ENCODE peak calls at places on chromosome 13, in five cellular contexts. R is IMR-90, Q is GM12878, U is K562, P is HepG2. B is an unnamed sample.
A peak's percentile ranks its signal among the peaks of the same experiment; 100 is the strongest.

GRCh38 chr13:24225062-24225461 is 64.5 kb downstream of the SPATA13 start:
- DNase-seq in R (no peak), P (no peak), U (no peak), Q (no peak), B (no peak)

GRCh38 chr13:96996886-96997285 is 2.6 kb upstream of the OXGR1 start:
- DNase-seq in R (no peak), U (no peak), Q (no peak), P (no peak), B (no peak)

GRCh38 chr13:48393698-48394085 is 19.2 kb downstream of the LPAR6 start:
- DNase-seq in R (no peak), Q (no peak), U (no peak), P (no peak), B (no peak)

GRCh38 chr13:69857188-69857821 is 250.3 kb upstream of the ATXN8OS start:
- DNase-seq in P (peak; percentile 52), R (peak; percentile 1), U (peak; percentile 18), Q (peak; percentile 19), B (peak; percentile 64)

GRCh38 chr13:28826368-28826767 is 6.2 kb downstream of the MTUS2 start:
- DNase-seq in Q (no peak), P (no peak), R (no peak), U (no peak), B (no peak)

GRCh38 chr13:51823861-51824260 is 19.9 kb upstream of the DHRS12 start:
- DNase-seq in U (no peak), Q (no peak), R (no peak), P (no peak), B (no peak)

GRCh38 chr13:97434417-97435296 is 688 bp downstream of the RAP2A start:
- DNase-seq in Q (no peak), R (peak; percentile 20), U (no peak), P (no peak), B (peak; percentile 59)

GRCh38 chr13:111900390-111901180 is 166.4 kb upstream of the SOX1 start:
- DNase-seq in U (no peak), Q (no peak), P (no peak), R (no peak), B (no peak)

GRCh38 chr13:74325106-74325505 is 190.9 kb upstream of the KLF12 start:
- DNase-seq in U (no peak), R (peak; percentile 87), P (peak; percentile 53), Q (no peak), B (peak; percentile 59)

GRCh38 chr13:46164661-46165060 is 17.3 kb downstream of the LCP1 start:
- DNase-seq in P (no peak), Q (no peak), R (no peak), U (no peak), B (no peak)

GRCh38 chr13:36979361-36980040 is 19.6 kb downstream of the ALG5 start:
- DNase-seq in P (no peak), U (no peak), R (peak; percentile 82), Q (no peak), B (no peak)

GRCh38 chr13:26957163-26957562 is 196.6 kb upstream of the GPR12 start:
- DNase-seq in R (no peak), Q (no peak), U (no peak), P (no peak), B (no peak)

GRCh38 chr13:83508905-83509304 is 373.4 kb downstream of the SLITRK1 start:
- DNase-seq in Q (no peak), P (no peak), U (no peak), R (no peak), B (no peak)

GRCh38 chr13:79318664-79319063 is 87.4 kb downstream of the RBM26 start:
- DNase-seq in U (no peak), R (no peak), P (no peak), Q (no peak), B (no peak)

GRCh38 chr13:98144501-98145350 is 1.8 kb downstream of the FARP1 start:
- DNase-seq in Q (no peak), P (peak; percentile 86), U (no peak), R (peak; percentile 77), B (peak; percentile 39)

GRCh38 chr13:25046985-25047660 is 48.8 kb upstream of the PABPC3 start:
- DNase-seq in P (no peak), Q (no peak), U (no peak), R (peak; percentile 18), B (no peak)

GRCh38 chr13:35789335-35790166 is 313.1 kb upstream of the MAB21L1 start:
- DNase-seq in P (peak; percentile 16), U (no peak), R (peak; percentile 61), Q (no peak), B (peak; percentile 48)

GRCh38 chr13:50529154-50529882 is 314.2 kb downstream of the DLEU7 start:
- DNase-seq in Q (no peak), R (peak; percentile 89), U (no peak), P (no peak), B (peak; percentile 81)
- H2AFZ ChIP-seq in Q (no peak overlapping the region), R (peak overlapping the region; percentile 89), U (no peak overlapping the region), P (no peak overlapping the region), B (peak overlapping the region; percentile 96)

GRCh38 chr13:65275838-65276630 is 1954.1 kb downstream of the PCDH9 start:
- DNase-seq in R (no peak), U (no peak), P (no peak), Q (no peak), B (no peak)
- H4K20me1 ChIP-seq in R (no peaks in the 10 kb centered on the region), U (no peaks in the 10 kb centered on the region), P (no peaks in the 10 kb centered on the region), Q (no peaks in the 10 kb centered on the region), B (no peaks in the 10 kb centered on the region)

GRCh38 chr13:62168891-62169290 is 753.2 kb upstream of the PCDH20 start:
- DNase-seq in P (no peak), Q (no peak), R (no peak), U (no peak), B (no peak)

GRCh38 chr13:62171697-62172096 is 756.0 kb upstream of the PCDH20 start:
- DNase-seq in R (no peak), U (no peak), P (no peak), Q (no peak), B (no peak)

GRCh38 chr13:62162860-62163259 is 747.2 kb upstream of the PCDH20 start:
- DNase-seq in P (no peak), U (no peak), R (no peak), Q (no peak), B (no peak)

GRCh38 chr13:62167650-62168172 is 752.1 kb upstream of the PCDH20 start:
- DNase-seq in U (no peak), R (no peak), P (no peak), Q (no peak), B (no peak)
- TF ChIP-seq POLR2A in U (no peak), R (no peak), P (no peak), Q (no peak), B (no peak)

GRCh38 chr13:67226686-67227085 is 3.5 kb downstream of the PCDH9 start:
- DNase-seq in Q (no peak), R (no peak), P (no peak), U (no peak), B (no peak)
- H2AFZ ChIP-seq in Q (no peak overlapping the region), R (no peak overlapping the region), P (no peak overlapping the region), U (no peak overlapping the region), B (no peak overlapping the region)

GRCh38 chr13:99956473-99957349 is 14.9 kb downstream of the ZIC5 start:
- DNase-seq in P (peak; percentile 81), R (no peak), U (no peak), Q (no peak), B (no peak)

GRCh38 chr13:99955747-99956472 is 15.7 kb downstream of the ZIC5 start:
- DNase-seq in P (no peak), Q (no peak), R (peak; percentile 17), U (no peak), B (no peak)

GRCh38 chr13:99958402-99959126 is 13.0 kb downstream of the ZIC5 start:
- DNase-seq in U (no peak), P (no peak), Q (no peak), R (no peak), B (no peak)

GRCh38 chr13:99953138-99953755 is 18.3 kb downstream of the ZIC5 start:
- DNase-seq in U (no peak), Q (no peak), P (no peak), R (no peak), B (no peak)

DNA sequence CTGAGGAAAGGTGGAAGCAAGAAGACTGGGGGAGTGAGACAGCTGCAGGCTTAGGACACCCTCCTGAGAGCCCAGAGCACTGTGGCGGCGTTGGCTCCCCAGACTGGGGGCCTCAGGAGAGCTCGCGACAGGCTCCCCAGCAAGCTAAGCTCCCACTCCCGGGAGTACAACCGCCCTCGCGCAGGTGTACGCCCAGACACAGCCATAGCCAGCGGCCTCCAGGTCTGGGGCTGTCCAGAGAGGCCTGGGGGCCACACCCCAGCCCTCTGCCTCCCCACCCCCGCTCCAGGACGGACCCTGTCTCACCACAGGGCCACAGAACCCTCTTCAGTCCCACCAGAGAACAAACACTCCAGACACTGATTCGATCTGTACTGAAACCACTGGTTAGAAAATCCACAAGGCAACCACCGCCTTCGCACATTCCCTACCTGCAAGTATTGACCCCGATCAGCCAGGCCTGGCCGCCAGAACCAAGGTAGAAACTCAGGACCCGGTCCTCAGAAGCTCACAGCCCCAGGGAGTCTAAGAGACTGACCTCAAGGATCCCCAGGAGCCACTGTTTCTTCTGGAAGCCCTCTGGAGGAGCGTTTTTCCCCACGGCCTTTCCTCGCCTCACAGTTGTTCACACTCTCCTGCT is 16.3 kb downstream of the ZIC5 start:
- DNase-seq in P (no peak), Q (no peak), R (no peak), U (no peak), B (no peak)
- H4K20me1 ChIP-seq in P (no peaks in the 10 kb centered on the region), Q (no peaks in the 10 kb centered on the region), R (no peaks in the 10 kb centered on the region), U (no peaks in the 10 kb centered on the region), B (no peaks in the 10 kb centered on the region)

DNA sequence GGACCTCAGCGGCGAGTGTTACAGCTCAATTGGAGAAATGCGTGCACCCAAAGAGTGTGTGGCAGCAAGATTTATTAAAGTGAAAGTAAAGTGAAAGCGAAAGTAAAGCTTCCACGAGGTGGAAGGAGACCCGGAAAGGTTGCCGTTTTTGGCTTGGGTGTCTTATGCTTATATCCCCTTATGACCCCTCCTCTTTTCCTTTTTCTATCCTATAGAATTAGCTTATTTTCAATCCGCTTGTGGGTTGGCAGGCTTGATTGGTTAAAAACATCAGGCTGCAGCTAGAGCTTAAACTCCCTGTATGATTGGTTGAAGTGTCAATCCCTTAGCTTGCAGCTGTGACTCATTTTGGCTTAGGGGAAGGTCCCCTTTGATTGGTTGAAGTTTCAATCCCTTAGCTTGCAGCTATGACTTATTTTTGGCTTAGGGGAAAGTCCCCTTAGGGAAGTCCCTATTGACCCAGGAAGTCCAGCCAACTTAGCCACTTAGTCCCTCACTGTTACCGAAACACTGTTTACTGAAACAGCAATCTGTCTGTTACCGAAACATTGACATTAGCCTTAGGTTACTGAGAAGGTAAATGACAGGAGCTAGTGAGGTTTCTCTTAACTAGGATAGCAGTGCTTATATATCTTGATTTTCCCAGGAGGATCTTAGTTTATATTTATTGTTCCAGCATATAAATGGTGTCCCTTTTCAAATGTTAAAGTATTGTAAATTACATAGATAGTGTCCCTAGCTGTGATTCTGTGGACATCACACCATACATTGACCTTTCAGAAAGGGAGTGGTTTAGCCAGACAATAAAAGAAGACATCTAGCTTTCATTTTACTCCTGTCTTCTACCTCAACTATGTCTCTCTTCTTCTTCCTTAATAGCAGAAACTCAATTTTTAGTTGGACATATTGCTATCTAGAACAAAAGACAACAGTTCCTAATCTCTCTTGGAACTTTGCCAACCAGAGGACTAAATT is 575.8 kb downstream of the DACH1 start:
- DNase-seq in Q (peak; percentile 71), U (no peak), P (peak; percentile 66), R (peak; percentile 1), B (peak; percentile 25)
- TF ChIP-seq POLR2A in Q (no peak), U (no peak), P (no peak), R (no peak), B (no peak)

GRCh38 chr13:73200432-73200831 is 141.6 kb downstream of the KLF5 start:
- DNase-seq in Q (no peak), P (no peak), R (peak; percentile 49), U (no peak), B (no peak)
- H2AFZ ChIP-seq in Q (no peak overlapping the region), P (no peak overlapping the region), R (no peak overlapping the region), U (no peak overlapping the region), B (no peak overlapping the region)